ENCODE peak calls at places on chromosome 13, in four cellular contexts. Q, N, U and B are unnamed samples.

GRCh38 chr13:35994131-35994966 is 136.8 kb downstream of the DCLK1 start:
- DNase-seq in Q (peak; percentile 87), N (no peak), U (peak; percentile 54), B (no peak)

GRCh38 chr13:97395437-97396136 is 38.4 kb upstream of the RAP2A start:
- DNase-seq in Q (no peak), N (no peak), U (no peak), B (no peak)

GRCh38 chr13:74246398-74246975 is 112.3 kb upstream of the KLF12 start:
- DNase-seq in Q (no peak), N (no peak), U (no peak), B (no peak)

GRCh38 chr13:93473441-93474270 is 247.0 kb downstream of the GPC6 start:
- DNase-seq in Q (no peak), N (no peak), U (no peak), B (no peak)

GRCh38 chr13:26629260-26629659 is 71.8 kb downstream of the WASF3 start:
- DNase-seq in Q (no peak), N (no peak), U (no peak), B (no peak)

GRCh38 chr13:43664700-43665191 is 122.0 kb downstream of the ENOX1 start:
- DNase-seq in Q (no peak), N (peak; percentile 76), U (peak; percentile 23), B (no peak)

GRCh38 chr13:27168870-27169525 is 2.6 kb downstream of the USP12 start:
- DNase-seq in Q (no peak), N (no peak), U (no peak), B (no peak)

GRCh38 chr13:41765020-41765419 is 195.9 kb downstream of the VWA8 start:
- DNase-seq in Q (no peak), N (no peak), U (no peak), B (no peak)

GRCh38 chr13:86932935-86933334 is 738.2 kb upstream of the SLITRK5 start:
- DNase-seq in Q (no peak), N (peak; percentile 56), U (no peak), B (no peak)

GRCh38 chr13:21745307-21745706 is 74.4 kb downstream of the FGF9 start:
- DNase-seq in Q (no peak), N (no peak), U (no peak), B (no peak)

GRCh38 chr13:111184685-111185401 is 69.7 kb downstream of the ARHGEF7 start:
- DNase-seq in Q (no peak), N (no peak), U (no peak), B (peak; percentile 19)

GRCh38 chr13:81779896-81780295 is 1439.0 kb upstream of the SPRY2 start:
- DNase-seq in Q (no peak), N (no peak), U (no peak), B (no peak)

GRCh38 chr13:44868397-44868796 is 120.9 kb downstream of the NUFIP1 start:
- DNase-seq in Q (no peak), N (no peak), U (no peak), B (no peak)

GRCh38 chr13:106573855-106574254 is 5.9 kb upstream of the ARGLU1 start:
- DNase-seq in Q (no peak), N (no peak), U (peak; percentile 43), B (no peak)

GRCh38 chr13:100646030-100646673 is 28.4 kb downstream of the TMTC4 start:
- DNase-seq in Q (no peak), N (peak; percentile 59), U (no peak), B (no peak)

GRCh38 chr13:99665716-99666115 is 164.4 kb downstream of the TM9SF2 start:
- DNase-seq in Q (no peak), N (no peak), U (no peak), B (no peak)

DNA sequence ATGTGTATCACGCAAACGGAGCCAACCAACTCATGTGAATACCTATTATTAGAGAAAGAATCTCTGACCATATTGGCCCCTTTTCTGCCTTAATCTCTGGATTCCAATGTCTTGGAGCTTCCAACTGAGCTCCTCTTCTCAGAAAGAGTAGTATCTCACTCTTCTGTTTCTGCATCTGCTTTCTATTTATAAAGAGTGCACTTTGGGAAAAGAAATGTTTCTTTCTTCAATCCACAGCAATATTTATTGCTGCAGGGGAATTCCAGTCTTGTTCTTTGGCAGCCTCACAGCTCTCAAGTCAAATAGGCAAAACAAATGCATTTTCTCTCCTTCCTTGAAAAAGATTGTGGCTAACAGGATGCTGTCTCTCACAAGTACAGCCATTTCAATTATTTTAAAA is 125.5 kb upstream of the NBEA start:
- DNase-seq in Q (no peak), N (no peak), U (peak; percentile 28), B (no peak)
- H3K27ac ChIP-seq in Q (no peak overlapping the region), N (no peak overlapping the region), U (peak overlapping the region; percentile 81), B (no peak overlapping the region)

DNA sequence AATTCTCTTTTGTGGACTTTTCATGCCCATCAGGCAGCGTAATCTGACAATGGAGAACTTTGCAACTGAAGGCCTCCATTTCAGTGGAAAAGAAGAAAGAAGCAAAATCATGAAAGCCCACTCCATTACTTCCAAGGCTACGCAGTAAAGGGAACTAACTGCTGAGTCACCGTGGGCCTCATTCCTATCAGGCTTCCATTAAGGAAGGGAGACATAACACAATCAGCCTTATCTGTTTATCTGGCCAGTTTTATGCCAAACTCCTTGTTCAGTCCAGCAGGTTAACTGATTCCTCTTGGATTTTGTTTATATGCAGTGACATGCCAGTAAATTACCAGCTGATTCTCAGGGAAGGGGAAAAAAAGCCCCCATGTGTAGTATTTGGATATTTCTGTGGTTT is 56.8 kb upstream of the KATNAL1 start:
- DNase-seq in Q (no peak), N (no peak), U (no peak), B (no peak)
- H3K4me3 ChIP-seq in Q (no peak overlapping the region), N (no peak overlapping the region), U (no peak overlapping the region), B (no peak overlapping the region)

GRCh38 chr13:28463481-28463880 is 31.4 kb downstream of the FLT1 start:
- DNase-seq in Q (no peak), N (no peak), U (no peak), B (no peak)
- H3K27ac ChIP-seq in Q (no peak overlapping the region), N (no peak overlapping the region), U (no peak overlapping the region), B (no peak overlapping the region)

DNA sequence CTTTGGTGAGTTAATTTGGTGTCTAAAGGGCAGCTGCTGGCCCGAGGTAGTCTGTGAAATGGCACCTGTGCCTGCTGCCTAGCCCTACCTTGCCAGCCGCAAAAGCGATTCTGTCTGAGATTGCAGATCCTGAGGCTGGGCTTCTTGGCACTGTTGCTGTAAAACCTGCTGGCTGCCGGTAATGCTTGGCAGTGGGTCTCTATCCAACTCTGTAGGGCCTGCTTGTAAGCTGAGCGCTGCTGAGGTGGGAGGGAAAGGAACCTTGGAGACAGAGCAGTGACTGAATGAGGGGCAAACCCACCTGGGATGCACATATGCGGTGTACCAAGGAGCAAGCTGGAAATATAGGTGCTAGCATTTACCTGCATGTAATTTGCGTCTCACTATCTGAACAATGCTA is 11.7 kb downstream of the LCP1 start:
- DNase-seq in Q (no peak), N (no peak), U (no peak), B (no peak)
- H3K4me3 ChIP-seq in Q (no peak overlapping the region), N (no peak overlapping the region), U (no peak overlapping the region), B (peak overlapping the region; percentile 39)

DNA sequence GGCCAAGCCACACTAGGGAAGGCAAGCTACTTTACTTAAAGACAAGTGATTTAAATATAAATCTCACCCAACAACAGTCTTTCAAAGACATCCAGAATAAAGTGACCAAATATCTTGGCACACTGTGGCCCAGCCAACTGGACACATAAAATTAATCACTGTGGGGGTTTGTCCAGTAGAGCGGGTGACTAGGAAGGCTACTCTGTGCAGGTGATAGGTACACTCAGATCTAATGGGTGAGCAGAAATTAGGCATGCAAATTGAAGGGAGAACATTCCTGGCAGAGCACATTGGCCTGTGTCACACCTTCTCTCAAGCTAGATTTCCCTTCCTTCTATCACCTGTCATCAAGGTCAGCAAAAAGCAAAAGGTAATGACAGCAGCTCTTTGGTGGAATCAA is 23.4 kb upstream of the CYSLTR2 start:
- DNase-seq in Q (no peak), N (no peak), U (no peak), B (no peak)
- H3K27ac ChIP-seq in Q (peak overlapping the region; percentile 55), N (no peak overlapping the region), U (peak overlapping the region; percentile 56), B (no peak overlapping the region)

GRCh38 chr13:52652170-52652979 is at the start of gene SUGT1:
- DNase-seq in Q (peak; percentile 98), N (peak; percentile 98), U (peak; percentile 96), B (peak; percentile 92)

GRCh38 chr13:52646967-52647366 is 4.7 kb downstream of the HNRNPA1L2 start:
- DNase-seq in Q (no peak), N (no peak), U (no peak), B (no peak)

GRCh38 chr13:52652980-52653303 is 306 bp downstream of the SUGT1 start:
- DNase-seq in Q (no peak), N (no peak), U (no peak), B (peak; percentile 1)

GRCh38 chr13:52650731-52651130 is 1.9 kb upstream of the SUGT1 start:
- DNase-seq in Q (no peak), N (peak; percentile 4), U (no peak), B (no peak)

GRCh38 chr13:52651880-52652169 is 811 bp upstream of the SUGT1 start:
- DNase-seq in Q (no peak), N (no peak), U (no peak), B (no peak)
- H3K4me3 ChIP-seq in Q (peak overlapping the region; percentile 86), N (peak overlapping the region; percentile 89), U (peak overlapping the region; percentile 94), B (peak overlapping the region; percentile 93)

GRCh38 chr13:113428469-113428865 is 24.8 kb downstream of the ADPRHL1 start:
- DNase-seq in Q (no peak), N (no peak), U (no peak), B (no peak)

GRCh38 chr13:113428871-113429607 is 24.2 kb downstream of the ADPRHL1 start:
- DNase-seq in Q (no peak), N (peak; percentile 1), U (no peak), B (no peak)

GRCh38 chr13:113425931-113426590 is 27.2 kb downstream of the ADPRHL1 start:
- DNase-seq in Q (no peak), N (peak; percentile 1), U (no peak), B (no peak)

GRCh38 chr13:113426591-113426986 is 26.7 kb downstream of the ADPRHL1 start:
- DNase-seq in Q (no peak), N (peak; percentile 1), U (no peak), B (no peak)

GRCh38 chr13:113427562-113428468 is 25.5 kb downstream of the ADPRHL1 start:
- DNase-seq in Q (no peak), N (peak; percentile 1), U (no peak), B (no peak)
- H3K27ac ChIP-seq in Q (no peak overlapping the region), N (no peak overlapping the region), U (no peak overlapping the region), B (no peak overlapping the region)

GRCh38 chr13:109627649-109628048 is 158.7 kb downstream of the IRS2 start:
- DNase-seq in Q (no peak), N (no peak), U (no peak), B (no peak)
- H3K4me3 ChIP-seq in Q (no peak overlapping the region), N (no peak overlapping the region), U (no peak overlapping the region), B (no peak overlapping the region)

GRCh38 chr13:95298971-95299627 is 2.2 kb downstream of the ABCC4 start:
- DNase-seq in Q (no peak), N (no peak), U (no peak), B (no peak)
- H3K27ac ChIP-seq in Q (no peak overlapping the region), N (no peak overlapping the region), U (peak overlapping the region; percentile 70), B (no peak overlapping the region)